ENCODE peak calls at places on chromosomes 4 and X, in ten cellular contexts. One of them, this sample, is unnamed. For H3K36me3, the result is how much of the 10 kb centered on the place peaks cover.

GRCh38 chrX:41273638-41274037 is 60.3 kb upstream of the DDX3X start:
- DNase-seq in uterus: no peak
- DNase-seq in transverse colon: no peak
- DNase-seq in H7: no peak
- DNase-seq in kidney: no peak
- DNase-seq in GM06990: no peak
- DNase-seq in tibial nerve: no peak
- DNase-seq in sigmoid colon: no peak
- DNase-seq in CD8-positive, alpha-beta memory T cell: no peak
- DNase-seq in tibial artery: no peak
- DNase-seq in this sample: no peak

GRCh38 chr4:23060776-23061175 is 368.0 kb downstream of the GBA3 start:
- DNase-seq in H7: no peak
- DNase-seq in GM06990: no peak
- DNase-seq in tibial nerve: no peak
- DNase-seq in CD8-positive, alpha-beta memory T cell: no peak
- DNase-seq in uterus: no peak
- DNase-seq in tibial artery: no peak
- DNase-seq in transverse colon: no peak
- DNase-seq in kidney: no peak
- DNase-seq in sigmoid colon: no peak
- DNase-seq in this sample: no peak

GRCh38 chrX:155027509-155028066 is 944 bp downstream of the FUNDC2 start:
- DNase-seq in H7: no peak
- DNase-seq in GM06990: no peak
- DNase-seq in transverse colon: no peak
- DNase-seq in uterus: no peak
- DNase-seq in sigmoid colon: peak
- DNase-seq in kidney: no peak
- DNase-seq in CD8-positive, alpha-beta memory T cell: peak
- DNase-seq in tibial nerve: peak
- DNase-seq in tibial artery: no peak
- DNase-seq in this sample: no peak

GRCh38 chr4:44256414-44256813 is 192.2 kb downstream of the KCTD8 start:
- DNase-seq in GM06990: no peak
- DNase-seq in transverse colon: no peak
- DNase-seq in CD8-positive, alpha-beta memory T cell: no peak
- DNase-seq in kidney: no peak
- DNase-seq in uterus: no peak
- DNase-seq in sigmoid colon: no peak
- DNase-seq in tibial artery: no peak
- DNase-seq in H7: peak
- DNase-seq in tibial nerve: no peak
- DNase-seq in this sample: no peak

GRCh38 chr4:86453044-86453501 is 93.2 kb upstream of the MAPK10 start:
- DNase-seq in transverse colon: no peak
- DNase-seq in tibial nerve: peak
- DNase-seq in kidney: peak
- DNase-seq in GM06990: no peak
- DNase-seq in CD8-positive, alpha-beta memory T cell: no peak
- DNase-seq in H7: no peak
- DNase-seq in uterus: peak
- DNase-seq in tibial artery: no peak
- DNase-seq in sigmoid colon: peak
- DNase-seq in this sample: no peak

GRCh38 chr4:107712236-107712635 is 7.8 kb downstream of the PAPSS1 start:
- DNase-seq in tibial artery: no peak
- DNase-seq in GM06990: no peak
- DNase-seq in kidney: no peak
- DNase-seq in uterus: no peak
- DNase-seq in sigmoid colon: no peak
- DNase-seq in H7: no peak
- DNase-seq in tibial nerve: no peak
- DNase-seq in CD8-positive, alpha-beta memory T cell: no peak
- DNase-seq in transverse colon: no peak
- DNase-seq in this sample: no peak

GRCh38 chrX:101462892-101463291 is 22.4 kb upstream of the ARMCX4 start:
- DNase-seq in tibial nerve: no peak
- DNase-seq in H7: peak
- DNase-seq in GM06990: no peak
- DNase-seq in CD8-positive, alpha-beta memory T cell: no peak
- DNase-seq in kidney: no peak
- DNase-seq in sigmoid colon: no peak
- DNase-seq in uterus: no peak
- DNase-seq in transverse colon: no peak
- DNase-seq in tibial artery: no peak
- DNase-seq in this sample: no peak

GRCh38 chr4:1171306-1172227 is 816 bp downstream of the SPON2 start:
- DNase-seq in kidney: peak
- DNase-seq in tibial nerve: no peak
- DNase-seq in CD8-positive, alpha-beta memory T cell: peak
- DNase-seq in GM06990: no peak
- DNase-seq in uterus: no peak
- DNase-seq in tibial artery: peak
- DNase-seq in transverse colon: peak
- DNase-seq in H7: peak
- DNase-seq in sigmoid colon: peak
- DNase-seq in this sample: no peak

GRCh38 chr4:98381306-98381705 is 120.1 kb downstream of the RAP1GDS1 start:
- DNase-seq in sigmoid colon: no peak
- DNase-seq in H7: no peak
- DNase-seq in CD8-positive, alpha-beta memory T cell: no peak
- DNase-seq in transverse colon: no peak
- DNase-seq in kidney: no peak
- DNase-seq in tibial artery: no peak
- DNase-seq in GM06990: no peak
- DNase-seq in tibial nerve: no peak
- DNase-seq in uterus: no peak
- DNase-seq in this sample: no peak

GRCh38 chr4:16788893-16789292 is 109.6 kb downstream of the LDB2 start:
- DNase-seq in uterus: no peak
- DNase-seq in sigmoid colon: no peak
- DNase-seq in tibial artery: no peak
- DNase-seq in transverse colon: no peak
- DNase-seq in kidney: no peak
- DNase-seq in CD8-positive, alpha-beta memory T cell: no peak
- DNase-seq in GM06990: no peak
- DNase-seq in H7: no peak
- DNase-seq in tibial nerve: no peak
- DNase-seq in this sample: no peak

GRCh38 chrX:106707771-106708454 is 18.6 kb upstream of the RNF128 start:
- DNase-seq in sigmoid colon: no peak
- DNase-seq in tibial nerve: no peak
- DNase-seq in GM06990: no peak
- DNase-seq in uterus: no peak
- DNase-seq in CD8-positive, alpha-beta memory T cell: no peak
- DNase-seq in H7: no peak
- DNase-seq in tibial artery: no peak
- DNase-seq in kidney: no peak
- DNase-seq in transverse colon: no peak
- DNase-seq in this sample: peak

GRCh38 chr4:146095091-146095690 is 80.3 kb upstream of the LSM6 start:
- DNase-seq in H7: peak
- DNase-seq in GM06990: no peak
- DNase-seq in uterus: no peak
- DNase-seq in tibial artery: no peak
- DNase-seq in tibial nerve: peak
- DNase-seq in transverse colon: peak
- DNase-seq in CD8-positive, alpha-beta memory T cell: peak
- DNase-seq in sigmoid colon: no peak
- DNase-seq in kidney: no peak
- DNase-seq in this sample: no peak

GRCh38 chr4:119690871-119691270 is 62.3 kb upstream of the PDE5A start:
- DNase-seq in H7: no peak
- DNase-seq in sigmoid colon: no peak
- DNase-seq in kidney: no peak
- DNase-seq in transverse colon: no peak
- DNase-seq in CD8-positive, alpha-beta memory T cell: no peak
- DNase-seq in tibial artery: no peak
- DNase-seq in uterus: no peak
- DNase-seq in GM06990: no peak
- DNase-seq in tibial nerve: no peak
- DNase-seq in this sample: no peak

GRCh38 chr4:141569141-141569540 is 67.2 kb upstream of the IL15 start:
- DNase-seq in kidney: no peak
- DNase-seq in tibial artery: no peak
- DNase-seq in tibial nerve: no peak
- DNase-seq in uterus: no peak
- DNase-seq in CD8-positive, alpha-beta memory T cell: no peak
- DNase-seq in GM06990: no peak
- DNase-seq in transverse colon: no peak
- DNase-seq in H7: no peak
- DNase-seq in sigmoid colon: no peak
- DNase-seq in this sample: peak

GRCh38 chrX:57669961-57670360 is 10.1 kb downstream of the NLRP2B start:
- DNase-seq in sigmoid colon: no peak
- DNase-seq in tibial nerve: no peak
- DNase-seq in uterus: no peak
- DNase-seq in tibial artery: no peak
- DNase-seq in GM06990: no peak
- DNase-seq in kidney: no peak
- DNase-seq in H7: no peak
- DNase-seq in transverse colon: no peak
- DNase-seq in CD8-positive, alpha-beta memory T cell: no peak
- DNase-seq in this sample: no peak

GRCh38 chr4:16767861-16768260 is 130.6 kb downstream of the LDB2 start:
- DNase-seq in transverse colon: no peak
- DNase-seq in GM06990: no peak
- DNase-seq in tibial artery: no peak
- DNase-seq in sigmoid colon: no peak
- DNase-seq in uterus: no peak
- DNase-seq in H7: no peak
- DNase-seq in tibial nerve: no peak
- DNase-seq in kidney: no peak
- DNase-seq in CD8-positive, alpha-beta memory T cell: no peak
- DNase-seq in this sample: no peak

GRCh38 chr4:115720611-115721010 is 607.2 kb upstream of the NDST4 start:
- DNase-seq in tibial nerve: no peak
- DNase-seq in sigmoid colon: no peak
- DNase-seq in H7: no peak
- DNase-seq in GM06990: no peak
- DNase-seq in tibial artery: no peak
- DNase-seq in uterus: no peak
- DNase-seq in CD8-positive, alpha-beta memory T cell: no peak
- DNase-seq in transverse colon: no peak
- DNase-seq in kidney: no peak
- DNase-seq in this sample: no peak

GRCh38 chr4:3341760-3342159 is 48.9 kb downstream of the RGS12 start:
- DNase-seq in uterus: no peak
- DNase-seq in transverse colon: no peak
- DNase-seq in kidney: no peak
- DNase-seq in GM06990: no peak
- DNase-seq in H7: peak
- DNase-seq in CD8-positive, alpha-beta memory T cell: no peak
- DNase-seq in tibial artery: no peak
- DNase-seq in tibial nerve: no peak
- DNase-seq in sigmoid colon: no peak
- DNase-seq in this sample: no peak
- H3K4me3 ChIP-seq in uterus: no peak
- H3K4me3 ChIP-seq in transverse colon: no peak
- H3K4me3 ChIP-seq in kidney: no peak
- H3K4me3 ChIP-seq in GM06990: no peak
- H3K4me3 ChIP-seq in H7: no peak
- H3K4me3 ChIP-seq in CD8-positive, alpha-beta memory T cell: no peak
- H3K4me3 ChIP-seq in tibial artery: no peak
- H3K4me3 ChIP-seq in tibial nerve: no peak
- H3K4me3 ChIP-seq in sigmoid colon: no peak
- H3K4me3 ChIP-seq in this sample: no peak

GRCh38 chr4:38993683-38994082 is 38.5 kb downstream of the TMEM156 start:
- DNase-seq in transverse colon: no peak
- DNase-seq in GM06990: no peak
- DNase-seq in CD8-positive, alpha-beta memory T cell: no peak
- DNase-seq in uterus: no peak
- DNase-seq in kidney: no peak
- DNase-seq in tibial artery: no peak
- DNase-seq in H7: peak
- DNase-seq in tibial nerve: no peak
- DNase-seq in sigmoid colon: no peak
- DNase-seq in this sample: no peak
- H3K36me3 ChIP-seq in transverse colon: under half
- H3K36me3 ChIP-seq in GM06990: under half
- H3K36me3 ChIP-seq in CD8-positive, alpha-beta memory T cell: under half
- H3K36me3 ChIP-seq in uterus: under half
- H3K36me3 ChIP-seq in kidney: under half
- H3K36me3 ChIP-seq in tibial artery: under half
- H3K36me3 ChIP-seq in H7: under half
- H3K36me3 ChIP-seq in tibial nerve: under half
- H3K36me3 ChIP-seq in sigmoid colon: under half
- H3K36me3 ChIP-seq in this sample: under half

GRCh38 chrX:130418740-130419139 is 17.0 kb downstream of the RBMX2 start:
- DNase-seq in tibial nerve: no peak
- DNase-seq in transverse colon: no peak
- DNase-seq in tibial artery: no peak
- DNase-seq in H7: no peak
- DNase-seq in uterus: no peak
- DNase-seq in CD8-positive, alpha-beta memory T cell: no peak
- DNase-seq in GM06990: no peak
- DNase-seq in kidney: no peak
- DNase-seq in sigmoid colon: no peak
- DNase-seq in this sample: no peak

GRCh38 chrX:130416785-130417184 is 15.0 kb downstream of the RBMX2 start:
- DNase-seq in tibial artery: no peak
- DNase-seq in CD8-positive, alpha-beta memory T cell: no peak
- DNase-seq in sigmoid colon: no peak
- DNase-seq in tibial nerve: no peak
- DNase-seq in H7: no peak
- DNase-seq in uterus: no peak
- DNase-seq in kidney: no peak
- DNase-seq in transverse colon: no peak
- DNase-seq in GM06990: no peak
- DNase-seq in this sample: no peak

GRCh38 chrX:130419263-130419662 is 17.5 kb downstream of the RBMX2 start:
- DNase-seq in H7: no peak
- DNase-seq in uterus: no peak
- DNase-seq in kidney: no peak
- DNase-seq in GM06990: no peak
- DNase-seq in tibial nerve: no peak
- DNase-seq in CD8-positive, alpha-beta memory T cell: no peak
- DNase-seq in sigmoid colon: no peak
- DNase-seq in tibial artery: no peak
- DNase-seq in transverse colon: no peak
- DNase-seq in this sample: no peak

GRCh38 chrX:130415201-130415600 is 13.4 kb downstream of the RBMX2 start:
- DNase-seq in transverse colon: no peak
- DNase-seq in kidney: no peak
- DNase-seq in tibial artery: no peak
- DNase-seq in H7: no peak
- DNase-seq in uterus: no peak
- DNase-seq in sigmoid colon: no peak
- DNase-seq in GM06990: no peak
- DNase-seq in CD8-positive, alpha-beta memory T cell: no peak
- DNase-seq in tibial nerve: no peak
- DNase-seq in this sample: no peak

GRCh38 chrX:130418066-130418465 is 16.3 kb downstream of the RBMX2 start:
- DNase-seq in GM06990: no peak
- DNase-seq in uterus: no peak
- DNase-seq in transverse colon: no peak
- DNase-seq in tibial artery: no peak
- DNase-seq in CD8-positive, alpha-beta memory T cell: no peak
- DNase-seq in kidney: no peak
- DNase-seq in H7: no peak
- DNase-seq in tibial nerve: no peak
- DNase-seq in sigmoid colon: no peak
- DNase-seq in this sample: no peak
- H3K4me3 ChIP-seq in GM06990: no peak
- H3K4me3 ChIP-seq in uterus: no peak
- H3K4me3 ChIP-seq in transverse colon: no peak
- H3K4me3 ChIP-seq in tibial artery: no peak
- H3K4me3 ChIP-seq in CD8-positive, alpha-beta memory T cell: no peak
- H3K4me3 ChIP-seq in kidney: no peak
- H3K4me3 ChIP-seq in H7: no peak
- H3K4me3 ChIP-seq in tibial nerve: no peak
- H3K4me3 ChIP-seq in sigmoid colon: no peak
- H3K4me3 ChIP-seq in this sample: no peak

GRCh38 chr4:94278777-94279176 is 63.9 kb downstream of the HPGDS start:
- DNase-seq in H7: no peak
- DNase-seq in GM06990: no peak
- DNase-seq in sigmoid colon: no peak
- DNase-seq in transverse colon: no peak
- DNase-seq in kidney: no peak
- DNase-seq in CD8-positive, alpha-beta memory T cell: no peak
- DNase-seq in tibial artery: no peak
- DNase-seq in uterus: no peak
- DNase-seq in tibial nerve: no peak
- DNase-seq in this sample: no peak
- H3K36me3 ChIP-seq in H7: under half
- H3K36me3 ChIP-seq in GM06990: under half
- H3K36me3 ChIP-seq in sigmoid colon: half or more
- H3K36me3 ChIP-seq in transverse colon: half or more
- H3K36me3 ChIP-seq in kidney: under half
- H3K36me3 ChIP-seq in CD8-positive, alpha-beta memory T cell: under half
- H3K36me3 ChIP-seq in tibial artery: half or more
- H3K36me3 ChIP-seq in uterus: under half
- H3K36me3 ChIP-seq in tibial nerve: under half
- H3K36me3 ChIP-seq in this sample: under half